ENCODE peak calls at places on chromosomes 2 and 18, in nine cellular contexts. P is sigmoid colon; D is midbrain; V is naive thymus-derived CD8-positive, alpha-beta T cell; H is cerebellar cortex; U is CD4-positive, CD25-positive, alpha-beta regulatory T cell; X is neural crest cell; Z is ovary; Y is AG09309. A is an unnamed sample.

GRCh38 chr2:156445311-156446218 is 9.4 kb downstream of the GPD2 start:
- DNase-seq in V (no peak), Z (no peak), Y (no peak), D (no peak), U (no peak), X (no peak), P (no peak), H (no peak), A (peak; percentile 81)

GRCh38 chr2:176709991-176710390 is 440.7 kb downstream of the MTX2 start:
- DNase-seq in P (no peak), D (no peak), Z (no peak), H (no peak), X (no peak), U (no peak), V (no peak), Y (no peak), A (no peak)

GRCh38 chr18:58847383-58848071 is 17.1 kb upstream of the ZNF532 start:
- DNase-seq in P (no peak), H (no peak), X (peak; percentile 55), U (no peak), D (no peak), Y (no peak), V (no peak), Z (peak; percentile 66), A (no peak)

GRCh38 chr2:55489467-55490062 is 30.0 kb upstream of the CFAP36 start:
- DNase-seq in P (no peak), U (no peak), V (no peak), H (no peak), Y (no peak), D (no peak), Z (no peak), X (no peak), A (no peak)

GRCh38 chr2:29687121-29687520 is 234.3 kb downstream of the ALK start:
- DNase-seq in Z (no peak), V (no peak), D (no peak), U (no peak), X (no peak), P (no peak), Y (no peak), H (no peak), A (no peak)

GRCh38 chr2:208097801-208098200 is 26.5 kb downstream of the CRYGD start:
- DNase-seq in Y (peak; percentile 11), H (no peak), U (no peak), V (no peak), D (no peak), Z (no peak), P (no peak), X (no peak), A (peak; percentile 44)

GRCh38 chr2:231203087-231203486 is 4.7 kb downstream of the ARMC9 start:
- DNase-seq in D (no peak), V (no peak), U (no peak), P (peak; percentile 50), Z (no peak), H (no peak), Y (no peak), X (no peak), A (no peak)

GRCh38 chr2:219362524-219363164 is 25.1 kb downstream of the DNPEP start:
- DNase-seq in V (no peak), P (peak; percentile 82), Z (no peak), D (no peak), Y (peak; percentile 92), X (no peak), U (no peak), H (no peak), A (peak; percentile 92)

GRCh38 chr2:148680462-148680861 is 35.9 kb downstream of the EPC2 start:
- DNase-seq in P (no peak), Y (no peak), V (no peak), H (no peak), Z (no peak), X (no peak), U (no peak), D (no peak), A (peak; percentile 12)

GRCh38 chr18:39406941-39407340 is 1841.3 kb upstream of the CELF4 start:
- DNase-seq in D (no peak), Y (no peak), Z (no peak), X (no peak), P (no peak), V (no peak), H (no peak), U (no peak), A (no peak)

GRCh38 chr18:50857694-50858093 is 21.2 kb upstream of the ME2 start:
- DNase-seq in Z (no peak), X (no peak), V (no peak), Y (no peak), H (no peak), D (no peak), P (no peak), U (no peak), A (no peak)

GRCh38 chr18:40995529-40995928 is 959.5 kb upstream of the PIK3C3 start:
- DNase-seq in Y (no peak), P (no peak), X (no peak), D (no peak), H (no peak), U (no peak), V (no peak), Z (no peak), A (no peak)

GRCh38 chr2:158115202-158115783 is 13.6 kb downstream of the UPP2 start:
- DNase-seq in P (no peak), Z (no peak), U (no peak), Y (no peak), X (no peak), V (no peak), H (no peak), D (no peak), A (no peak)

GRCh38 chr2:39494784-39495251 is 57.7 kb upstream of the MAP4K3 start:
- DNase-seq in U (no peak), P (no peak), V (no peak), Z (no peak), H (no peak), X (no peak), D (no peak), Y (peak; percentile 95), A (peak; percentile 99)

GRCh38 chr2:121159291-121160144 is 125.5 kb downstream of the TFCP2L1 start:
- DNase-seq in Y (no peak), V (no peak), Z (no peak), U (no peak), H (no peak), X (no peak), D (no peak), P (no peak), A (no peak)

GRCh38 chr18:64893349-64893748 is 744.5 kb upstream of the LINC00305 start:
- DNase-seq in V (no peak), D (no peak), Z (no peak), P (no peak), U (no peak), H (no peak), Y (no peak), X (no peak), A (no peak)

GRCh38 chr2:171268230-171268629 is 107.5 kb upstream of the TLK1 start:
- DNase-seq in H (no peak), D (no peak), U (no peak), P (no peak), Z (no peak), V (no peak), Y (no peak), X (no peak), A (no peak)

GRCh38 chr2:133711226-133711625 is 143.0 kb upstream of the NCKAP5 start:
- DNase-seq in P (no peak), V (no peak), Z (no peak), H (no peak), U (no peak), D (peak; percentile 9), Y (no peak), X (peak; percentile 57), A (no peak)

GRCh38 chr2:20654414-20654813 is 3.5 kb upstream of the HS1BP3 start:
- DNase-seq in Z (no peak), H (no peak), P (no peak), V (no peak), D (no peak), Y (no peak), X (no peak), U (no peak), A (no peak)